ENCODE peak calls at places on chromosomes 13 and 19, in seven cellular contexts. One of them, this sample, is unnamed.

GRCh38 chr19:18364826-18365528 is 21.0 kb upstream of the GDF15 start:
- DNase-seq in GM12878: no peak
- DNase-seq in HepG2: peak; percentile 97
- DNase-seq in K562: peak; percentile 68
- DNase-seq in HCT116: peak; percentile 96
- DNase-seq in H1: no peak
- DNase-seq in SK-N-SH: peak; percentile 86
- DNase-seq in this sample: peak; percentile 45

GRCh38 chr13:84400711-84401110 is 518.4 kb upstream of the SLITRK1 start:
- DNase-seq in GM12878: no peak
- DNase-seq in HepG2: no peak
- DNase-seq in K562: no peak
- DNase-seq in HCT116: no peak
- DNase-seq in H1: no peak
- DNase-seq in SK-N-SH: no peak
- DNase-seq in this sample: no peak

GRCh38 chr19:3443840-3444694 is 36.3 kb downstream of the SMIM24 start:
- DNase-seq in GM12878: no peak
- DNase-seq in HepG2: peak; percentile 39
- DNase-seq in K562: no peak
- DNase-seq in HCT116: no peak
- DNase-seq in H1: no peak
- DNase-seq in SK-N-SH: peak; percentile 76
- DNase-seq in this sample: no peak

GRCh38 chr13:24264976-24265375 is 44.4 kb upstream of the C1QTNF9 start:
- DNase-seq in GM12878: no peak
- DNase-seq in HepG2: no peak
- DNase-seq in K562: no peak
- DNase-seq in HCT116: no peak
- DNase-seq in H1: no peak
- DNase-seq in SK-N-SH: no peak
- DNase-seq in this sample: no peak

GRCh38 chr19:1272423-1273262 is 2.7 kb upstream of the FAM174C start:
- DNase-seq in GM12878: no peak
- DNase-seq in HepG2: no peak
- DNase-seq in K562: no peak
- DNase-seq in HCT116: no peak
- DNase-seq in H1: no peak
- DNase-seq in SK-N-SH: no peak
- DNase-seq in this sample: no peak

GRCh38 chr13:37753776-37754175 is 115.8 kb downstream of the TRPC4 start:
- DNase-seq in GM12878: no peak
- DNase-seq in HepG2: no peak
- DNase-seq in K562: no peak
- DNase-seq in HCT116: no peak
- DNase-seq in H1: no peak
- DNase-seq in SK-N-SH: no peak
- DNase-seq in this sample: no peak

GRCh38 chr13:67740871-67741475 is 510.8 kb upstream of the PCDH9 start:
- DNase-seq in GM12878: no peak
- DNase-seq in HepG2: no peak
- DNase-seq in K562: no peak
- DNase-seq in HCT116: no peak
- DNase-seq in H1: no peak
- DNase-seq in SK-N-SH: no peak
- DNase-seq in this sample: no peak

GRCh38 chr13:97125051-97125809 is 96.9 kb upstream of the MBNL2 start:
- DNase-seq in GM12878: peak; percentile 63
- DNase-seq in HepG2: peak; percentile 17
- DNase-seq in K562: no peak
- DNase-seq in HCT116: peak; percentile 75
- DNase-seq in H1: no peak
- DNase-seq in SK-N-SH: peak; percentile 50
- DNase-seq in this sample: no peak

GRCh38 chr13:103799028-103799427 is 732.8 kb upstream of the SLC10A2 start:
- DNase-seq in GM12878: no peak
- DNase-seq in HepG2: no peak
- DNase-seq in K562: no peak
- DNase-seq in HCT116: no peak
- DNase-seq in H1: no peak
- DNase-seq in SK-N-SH: no peak
- DNase-seq in this sample: peak; percentile 54

GRCh38 chr19:42657551-42657950 is 62.8 kb upstream of the CEACAM8 start:
- DNase-seq in GM12878: no peak
- DNase-seq in HepG2: no peak
- DNase-seq in K562: no peak
- DNase-seq in HCT116: no peak
- DNase-seq in H1: no peak
- DNase-seq in SK-N-SH: no peak
- DNase-seq in this sample: no peak

GRCh38 chr13:30796833-30797601 is 61.7 kb downstream of the ALOX5AP start:
- DNase-seq in GM12878: no peak
- DNase-seq in HepG2: no peak
- DNase-seq in K562: no peak
- DNase-seq in HCT116: no peak
- DNase-seq in H1: no peak
- DNase-seq in SK-N-SH: no peak
- DNase-seq in this sample: peak; percentile 89

GRCh38 chr13:23741879-23742510 is 147.2 kb downstream of the MIPEP start:
- DNase-seq in GM12878: no peak
- DNase-seq in HepG2: no peak
- DNase-seq in K562: peak; percentile 54
- DNase-seq in HCT116: peak; percentile 7
- DNase-seq in H1: peak; percentile 9
- DNase-seq in SK-N-SH: peak; percentile 46
- DNase-seq in this sample: no peak

GRCh38 chr13:25992076-25992475 is 59.7 kb downstream of the SHISA2 start:
- DNase-seq in GM12878: no peak
- DNase-seq in HepG2: no peak
- DNase-seq in K562: no peak
- DNase-seq in HCT116: no peak
- DNase-seq in H1: no peak
- DNase-seq in SK-N-SH: no peak
- DNase-seq in this sample: no peak

GRCh38 chr19:2982983-2983350 is 5.6 kb downstream of the TLE6 start:
- DNase-seq in GM12878: no peak
- DNase-seq in HepG2: no peak
- DNase-seq in K562: no peak
- DNase-seq in HCT116: no peak
- DNase-seq in H1: no peak
- DNase-seq in SK-N-SH: peak; percentile 92
- DNase-seq in this sample: no peak

GRCh38 chr19:34985249-34986022 is 14.7 kb upstream of the GRAMD1A start:
- DNase-seq in GM12878: no peak
- DNase-seq in HepG2: no peak
- DNase-seq in K562: no peak
- DNase-seq in HCT116: no peak
- DNase-seq in H1: no peak
- DNase-seq in SK-N-SH: no peak
- DNase-seq in this sample: peak; percentile 38

GRCh38 chr19:18321729-18322091 is 1.2 kb downstream of the LSM4 start:
- DNase-seq in GM12878: no peak
- DNase-seq in HepG2: no peak
- DNase-seq in K562: peak; percentile 17
- DNase-seq in HCT116: no peak
- DNase-seq in H1: no peak
- DNase-seq in SK-N-SH: peak; percentile 33
- DNase-seq in this sample: no peak

GRCh38 chr13:105915451-105915850 is 620.0 kb downstream of the EFNB2 start:
- DNase-seq in GM12878: no peak
- DNase-seq in HepG2: no peak
- DNase-seq in K562: no peak
- DNase-seq in HCT116: no peak
- DNase-seq in H1: no peak
- DNase-seq in SK-N-SH: no peak
- DNase-seq in this sample: no peak

GRCh38 chr19:1074512-1075283 is 7.7 kb downstream of the ARHGAP45 start:
- DNase-seq in GM12878: no peak
- DNase-seq in HepG2: no peak
- DNase-seq in K562: peak; percentile 98
- DNase-seq in HCT116: no peak
- DNase-seq in H1: no peak
- DNase-seq in SK-N-SH: peak; percentile 100
- DNase-seq in this sample: peak; percentile 83

GRCh38 chr13:107678075-107678689 is 537.2 kb downstream of the LIG4 start:
- DNase-seq in GM12878: no peak
- DNase-seq in HepG2: no peak
- DNase-seq in K562: no peak
- DNase-seq in HCT116: no peak
- DNase-seq in H1: no peak
- DNase-seq in SK-N-SH: peak; percentile 3
- DNase-seq in this sample: peak; percentile 10

GRCh38 chr13:41017744-41018582 is 1.2 kb downstream of the ELF1 start:
- DNase-seq in GM12878: no peak
- DNase-seq in HepG2: peak; percentile 58
- DNase-seq in K562: no peak
- DNase-seq in HCT116: no peak
- DNase-seq in H1: no peak
- DNase-seq in SK-N-SH: no peak
- DNase-seq in this sample: no peak

GRCh38 chr13:110306960-110307696 is at the start of the genes COL4A1 and COL4A2:
- DNase-seq in GM12878: no peak
- DNase-seq in HepG2: no peak
- DNase-seq in K562: no peak
- DNase-seq in HCT116: no peak
- DNase-seq in H1: no peak
- DNase-seq in SK-N-SH: peak; percentile 84
- DNase-seq in this sample: no peak

GRCh38 chr13:110282316-110282841 is 24.6 kb downstream of the COL4A1 start:
- DNase-seq in GM12878: no peak
- DNase-seq in HepG2: no peak
- DNase-seq in K562: no peak
- DNase-seq in HCT116: no peak
- DNase-seq in H1: no peak
- DNase-seq in SK-N-SH: no peak
- DNase-seq in this sample: no peak

GRCh38 chr13:111370570-111371150 is 50.2 kb downstream of the TEX29 start:
- DNase-seq in GM12878: no peak
- DNase-seq in HepG2: no peak
- DNase-seq in K562: no peak
- DNase-seq in HCT116: no peak
- DNase-seq in H1: no peak
- DNase-seq in SK-N-SH: no peak
- DNase-seq in this sample: no peak

GRCh38 chr13:112837371-112838037 is 131.5 kb upstream of the MCF2L start:
- DNase-seq in GM12878: no peak
- DNase-seq in HepG2: no peak
- DNase-seq in K562: no peak
- DNase-seq in HCT116: no peak
- DNase-seq in H1: no peak
- DNase-seq in SK-N-SH: no peak
- DNase-seq in this sample: no peak
- TF ChIP-seq JUND in GM12878: no peak
- TF ChIP-seq JUND in HepG2: no peak
- TF ChIP-seq JUND in K562: no peak
- TF ChIP-seq JUND in HCT116: no peak
- TF ChIP-seq JUND in H1: no peak
- TF ChIP-seq JUND in SK-N-SH: no peak
- TF ChIP-seq JUND in this sample: no peak

DNA sequence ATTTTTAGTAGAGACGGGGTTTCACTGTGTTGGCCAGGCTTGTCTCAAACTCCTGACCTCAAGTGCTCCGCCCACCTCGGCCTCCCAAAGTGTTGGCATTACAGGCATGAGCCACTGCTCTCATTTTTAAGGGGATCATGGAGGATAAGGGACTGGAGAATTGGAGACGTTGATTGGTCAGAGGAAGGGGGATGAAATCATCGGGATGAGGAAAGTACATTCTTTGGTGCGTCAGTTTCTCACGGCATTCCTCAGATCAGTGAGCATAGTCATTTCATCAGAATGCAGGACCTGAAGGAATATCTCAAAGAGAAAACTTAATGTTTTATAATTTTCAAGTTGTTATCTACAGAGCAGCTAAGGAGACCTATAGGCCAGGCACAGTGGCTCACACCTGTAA is 14.0 kb downstream of the ZNF114 start:
- DNase-seq in GM12878: no peak
- DNase-seq in HepG2: no peak
- DNase-seq in K562: no peak
- DNase-seq in HCT116: no peak
- DNase-seq in H1: no peak
- DNase-seq in SK-N-SH: no peak
- DNase-seq in this sample: no peak
- TF ChIP-seq JUND in GM12878: no peak
- TF ChIP-seq JUND in HepG2: no peak
- TF ChIP-seq JUND in K562: no peak
- TF ChIP-seq JUND in HCT116: no peak
- TF ChIP-seq JUND in H1: no peak
- TF ChIP-seq JUND in SK-N-SH: no peak
- TF ChIP-seq JUND in this sample: no peak

GRCh38 chr19:13986348-13986904 is 19.7 kb downstream of the RFX1 start:
- DNase-seq in GM12878: peak; percentile 93
- DNase-seq in HepG2: no peak
- DNase-seq in K562: no peak
- DNase-seq in HCT116: no peak
- DNase-seq in H1: peak; percentile 68
- DNase-seq in SK-N-SH: peak; percentile 97
- DNase-seq in this sample: no peak

GRCh38 chr19:13990085-13990484 is 16.0 kb downstream of the RFX1 start:
- DNase-seq in GM12878: no peak
- DNase-seq in HepG2: no peak
- DNase-seq in K562: no peak
- DNase-seq in HCT116: no peak
- DNase-seq in H1: no peak
- DNase-seq in SK-N-SH: no peak
- DNase-seq in this sample: no peak

GRCh38 chr19:13985771-13986347 is 20.3 kb downstream of the RFX1 start:
- DNase-seq in GM12878: no peak
- DNase-seq in HepG2: no peak
- DNase-seq in K562: no peak
- DNase-seq in HCT116: no peak
- DNase-seq in H1: no peak
- DNase-seq in SK-N-SH: no peak
- DNase-seq in this sample: no peak

GRCh38 chr19:13984875-13985741 is 21.0 kb downstream of the RFX1 start:
- DNase-seq in GM12878: no peak
- DNase-seq in HepG2: peak; percentile 18
- DNase-seq in K562: no peak
- DNase-seq in HCT116: no peak
- DNase-seq in H1: no peak
- DNase-seq in SK-N-SH: no peak
- DNase-seq in this sample: no peak

GRCh38 chr19:13987101-13987890 is 18.8 kb downstream of the RFX1 start:
- DNase-seq in GM12878: no peak
- DNase-seq in HepG2: no peak
- DNase-seq in K562: no peak
- DNase-seq in HCT116: no peak
- DNase-seq in H1: no peak
- DNase-seq in SK-N-SH: peak; percentile 53
- DNase-seq in this sample: peak; percentile 28
- TF ChIP-seq JUND in GM12878: no peak
- TF ChIP-seq JUND in HepG2: no peak
- TF ChIP-seq JUND in K562: no peak
- TF ChIP-seq JUND in HCT116: no peak
- TF ChIP-seq JUND in H1: no peak
- TF ChIP-seq JUND in SK-N-SH: no peak
- TF ChIP-seq JUND in this sample: no peak

DNA sequence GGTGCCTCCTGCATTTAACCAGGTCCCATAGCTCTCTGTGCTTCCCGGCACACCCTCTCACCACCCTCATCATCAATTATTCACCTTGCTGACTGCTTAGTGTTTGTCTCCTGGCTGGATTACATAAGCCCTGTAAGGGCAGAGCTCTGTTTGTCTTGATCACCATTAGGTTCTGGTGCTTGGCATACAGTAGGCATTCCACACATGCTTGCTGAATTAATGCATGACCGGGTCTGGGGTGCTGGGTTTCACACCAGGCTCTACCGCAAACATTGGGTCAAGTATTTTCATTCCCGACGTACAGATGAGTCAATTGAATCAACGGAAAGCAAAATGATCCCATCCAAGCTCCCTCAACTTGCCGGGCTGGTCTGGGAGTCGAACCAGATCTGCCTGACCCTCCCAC is 28.5 kb downstream of the VAV1 start:
- DNase-seq in GM12878: no peak
- DNase-seq in HepG2: peak; percentile 19
- DNase-seq in K562: no peak
- DNase-seq in HCT116: peak; percentile 39
- DNase-seq in H1: no peak
- DNase-seq in SK-N-SH: no peak
- DNase-seq in this sample: no peak
- TF ChIP-seq JUND in GM12878: no peak
- TF ChIP-seq JUND in HepG2: no peak
- TF ChIP-seq JUND in K562: no peak
- TF ChIP-seq JUND in HCT116: peak; percentile 35
- TF ChIP-seq JUND in H1: no peak
- TF ChIP-seq JUND in SK-N-SH: no peak
- TF ChIP-seq JUND in this sample: peak; percentile 28

This sample was measured in T47D.